ENCODE peak calls at places on chromosomes 16 and 17, in eight cellular contexts. One of them, this sample, is unnamed. For H3K36me3, the result is how much of the 10 kb centered on the place peaks cover.

GRCh38 chr16:2481676-2482075 is 6.7 kb downstream of the TBC1D24 start:
- DNase-seq in H1: no peak
- DNase-seq in left ventricle myocardium inferior: no peak
- DNase-seq in transverse colon: no peak
- DNase-seq in upper lobe of right lung: no peak
- DNase-seq in IMR-90: no peak
- DNase-seq in prostate gland: no peak
- DNase-seq in tibial artery: no peak
- DNase-seq in this sample: peak

GRCh38 chr16:87226926-87227650 is 90.1 kb downstream of the C16orf95 start:
- DNase-seq in H1: no peak
- DNase-seq in left ventricle myocardium inferior: no peak
- DNase-seq in transverse colon: no peak
- DNase-seq in upper lobe of right lung: no peak
- DNase-seq in IMR-90: peak
- DNase-seq in prostate gland: no peak
- DNase-seq in tibial artery: peak
- DNase-seq in this sample: no peak

GRCh38 chr17:72311004-72311403 is 190.2 kb downstream of the SOX9 start:
- DNase-seq in H1: no peak
- DNase-seq in left ventricle myocardium inferior: no peak
- DNase-seq in transverse colon: no peak
- DNase-seq in upper lobe of right lung: no peak
- DNase-seq in IMR-90: no peak
- DNase-seq in prostate gland: no peak
- DNase-seq in tibial artery: no peak
- DNase-seq in this sample: no peak

GRCh38 chr16:65463652-65464260 is 341.9 kb upstream of the CDH11 start:
- DNase-seq in H1: no peak
- DNase-seq in left ventricle myocardium inferior: no peak
- DNase-seq in transverse colon: no peak
- DNase-seq in upper lobe of right lung: no peak
- DNase-seq in IMR-90: no peak
- DNase-seq in prostate gland: no peak
- DNase-seq in tibial artery: no peak
- DNase-seq in this sample: no peak

GRCh38 chr16:69182730-69183416 is 4.1 kb upstream of the SNTB2 start:
- DNase-seq in H1: no peak
- DNase-seq in left ventricle myocardium inferior: no peak
- DNase-seq in transverse colon: no peak
- DNase-seq in upper lobe of right lung: no peak
- DNase-seq in IMR-90: no peak
- DNase-seq in prostate gland: peak
- DNase-seq in tibial artery: no peak
- DNase-seq in this sample: no peak

GRCh38 chr17:34009946-34010345 is 245.1 kb upstream of the CCL2 start:
- DNase-seq in H1: no peak
- DNase-seq in left ventricle myocardium inferior: no peak
- DNase-seq in transverse colon: no peak
- DNase-seq in upper lobe of right lung: no peak
- DNase-seq in IMR-90: no peak
- DNase-seq in prostate gland: no peak
- DNase-seq in tibial artery: no peak
- DNase-seq in this sample: no peak

GRCh38 chr16:72937916-72938315 is 110.0 kb downstream of the ZFHX3 start:
- DNase-seq in H1: no peak
- DNase-seq in left ventricle myocardium inferior: no peak
- DNase-seq in transverse colon: no peak
- DNase-seq in upper lobe of right lung: no peak
- DNase-seq in IMR-90: no peak
- DNase-seq in prostate gland: no peak
- DNase-seq in tibial artery: no peak
- DNase-seq in this sample: peak

GRCh38 chr17:8133398-8133797 is 9.5 kb upstream of the HES7 start:
- DNase-seq in H1: no peak
- DNase-seq in left ventricle myocardium inferior: no peak
- DNase-seq in transverse colon: no peak
- DNase-seq in upper lobe of right lung: no peak
- DNase-seq in IMR-90: no peak
- DNase-seq in prostate gland: no peak
- DNase-seq in tibial artery: no peak
- DNase-seq in this sample: no peak

GRCh38 chr16:287298-287811 is 4.4 kb downstream of the PDIA2 start:
- DNase-seq in H1: no peak
- DNase-seq in left ventricle myocardium inferior: no peak
- DNase-seq in transverse colon: no peak
- DNase-seq in upper lobe of right lung: no peak
- DNase-seq in IMR-90: no peak
- DNase-seq in prostate gland: no peak
- DNase-seq in tibial artery: no peak
- DNase-seq in this sample: no peak

GRCh38 chr17:82338858-82339633 is 5.5 kb upstream of the SECTM1 start:
- DNase-seq in H1: no peak
- DNase-seq in left ventricle myocardium inferior: no peak
- DNase-seq in transverse colon: peak
- DNase-seq in upper lobe of right lung: no peak
- DNase-seq in IMR-90: peak
- DNase-seq in prostate gland: peak
- DNase-seq in tibial artery: no peak
- DNase-seq in this sample: peak

GRCh38 chr16:25106567-25107465 is 4.7 kb upstream of the LCMT1 start:
- DNase-seq in H1: peak
- DNase-seq in left ventricle myocardium inferior: peak
- DNase-seq in transverse colon: peak
- DNase-seq in upper lobe of right lung: peak
- DNase-seq in IMR-90: peak
- DNase-seq in prostate gland: peak
- DNase-seq in tibial artery: peak
- DNase-seq in this sample: peak

GRCh38 chr17:82836823-82837357 is 2.9 kb downstream of the ZNF750 start:
- DNase-seq in H1: no peak
- DNase-seq in left ventricle myocardium inferior: no peak
- DNase-seq in transverse colon: no peak
- DNase-seq in upper lobe of right lung: peak
- DNase-seq in IMR-90: no peak
- DNase-seq in prostate gland: no peak
- DNase-seq in tibial artery: no peak
- DNase-seq in this sample: no peak

GRCh38 chr16:14121135-14121534 is 50.0 kb downstream of the MRTFB start:
- DNase-seq in H1: no peak
- DNase-seq in left ventricle myocardium inferior: no peak
- DNase-seq in transverse colon: no peak
- DNase-seq in upper lobe of right lung: no peak
- DNase-seq in IMR-90: no peak
- DNase-seq in prostate gland: no peak
- DNase-seq in tibial artery: no peak
- DNase-seq in this sample: no peak

GRCh38 chr17:40514013-40514875 is 12.8 kb upstream of the TNS4 start:
- DNase-seq in H1: no peak
- DNase-seq in left ventricle myocardium inferior: no peak
- DNase-seq in transverse colon: no peak
- DNase-seq in upper lobe of right lung: peak
- DNase-seq in IMR-90: no peak
- DNase-seq in prostate gland: no peak
- DNase-seq in tibial artery: peak
- DNase-seq in this sample: no peak

GRCh38 chr16:87968541-87968940 is 17.3 kb downstream of the BANP start:
- DNase-seq in H1: no peak
- DNase-seq in left ventricle myocardium inferior: no peak
- DNase-seq in transverse colon: no peak
- DNase-seq in upper lobe of right lung: no peak
- DNase-seq in IMR-90: peak
- DNase-seq in prostate gland: no peak
- DNase-seq in tibial artery: no peak
- DNase-seq in this sample: no peak

GRCh38 chr16:85556456-85557082 is 56.6 kb upstream of the GSE1 start:
- DNase-seq in H1: no peak
- DNase-seq in left ventricle myocardium inferior: no peak
- DNase-seq in transverse colon: peak
- DNase-seq in upper lobe of right lung: peak
- DNase-seq in IMR-90: no peak
- DNase-seq in prostate gland: peak
- DNase-seq in tibial artery: peak
- DNase-seq in this sample: peak

GRCh38 chr16:62545039-62545438 is 508.8 kb upstream of the CDH8 start:
- DNase-seq in H1: no peak
- DNase-seq in left ventricle myocardium inferior: no peak
- DNase-seq in transverse colon: no peak
- DNase-seq in upper lobe of right lung: no peak
- DNase-seq in IMR-90: no peak
- DNase-seq in prostate gland: no peak
- DNase-seq in tibial artery: no peak
- DNase-seq in this sample: no peak

GRCh38 chr16:82138478-82139285 is 31.3 kb downstream of the MPHOSPH6 start:
- DNase-seq in H1: no peak
- DNase-seq in left ventricle myocardium inferior: no peak
- DNase-seq in transverse colon: no peak
- DNase-seq in upper lobe of right lung: no peak
- DNase-seq in IMR-90: no peak
- DNase-seq in prostate gland: no peak
- DNase-seq in tibial artery: no peak
- DNase-seq in this sample: no peak

GRCh38 chr17:69909389-69909788 is 165.6 kb upstream of the KCNJ16 start:
- DNase-seq in H1: no peak
- DNase-seq in left ventricle myocardium inferior: no peak
- DNase-seq in transverse colon: no peak
- DNase-seq in upper lobe of right lung: no peak
- DNase-seq in IMR-90: no peak
- DNase-seq in prostate gland: no peak
- DNase-seq in tibial artery: no peak
- DNase-seq in this sample: no peak

DNA sequence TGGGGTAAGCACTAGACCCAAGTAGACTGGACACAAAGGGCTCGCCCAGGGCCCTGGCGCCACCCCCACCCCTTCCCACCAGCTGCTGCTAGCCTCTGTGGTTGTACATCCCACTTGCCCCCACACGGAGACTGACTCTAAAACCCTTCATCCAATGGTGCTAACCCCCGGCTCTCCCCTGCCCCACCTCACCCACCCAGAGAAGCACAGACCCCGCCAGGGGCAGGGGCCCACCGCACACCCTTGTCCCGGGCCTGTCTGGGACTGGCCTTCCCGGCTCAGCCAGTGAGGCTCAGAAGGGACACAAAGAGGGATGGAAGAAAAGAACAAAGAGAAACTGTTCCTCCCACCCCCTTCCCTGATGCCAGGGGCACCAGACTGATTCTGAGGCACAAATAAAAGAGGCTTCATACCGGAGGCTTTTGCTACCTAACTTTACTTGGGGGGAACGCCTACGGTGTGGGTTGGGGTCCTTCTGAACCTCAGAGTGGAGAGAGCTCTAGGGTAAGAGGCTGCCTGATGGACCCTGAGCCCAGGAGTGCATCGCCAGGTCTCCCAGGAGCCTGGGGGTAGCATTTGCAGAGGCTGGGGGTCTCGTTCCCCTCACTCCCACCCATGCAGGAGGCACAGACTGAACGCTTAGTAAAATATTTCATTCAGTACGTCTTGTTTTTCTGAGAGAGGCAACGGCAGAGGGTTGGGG is 8.2 kb downstream of the CORO6 start:
- DNase-seq in H1: no peak
- DNase-seq in left ventricle myocardium inferior: no peak
- DNase-seq in transverse colon: no peak
- DNase-seq in upper lobe of right lung: no peak
- DNase-seq in IMR-90: no peak
- DNase-seq in prostate gland: no peak
- DNase-seq in tibial artery: no peak
- DNase-seq in this sample: no peak
- H3K36me3 ChIP-seq in H1: under half
- H3K36me3 ChIP-seq in left ventricle myocardium inferior: under half
- H3K36me3 ChIP-seq in transverse colon: under half
- H3K36me3 ChIP-seq in upper lobe of right lung: under half
- H3K36me3 ChIP-seq in IMR-90: under half
- H3K36me3 ChIP-seq in prostate gland: under half
- H3K36me3 ChIP-seq in tibial artery: under half
- H3K36me3 ChIP-seq in this sample: under half

DNA sequence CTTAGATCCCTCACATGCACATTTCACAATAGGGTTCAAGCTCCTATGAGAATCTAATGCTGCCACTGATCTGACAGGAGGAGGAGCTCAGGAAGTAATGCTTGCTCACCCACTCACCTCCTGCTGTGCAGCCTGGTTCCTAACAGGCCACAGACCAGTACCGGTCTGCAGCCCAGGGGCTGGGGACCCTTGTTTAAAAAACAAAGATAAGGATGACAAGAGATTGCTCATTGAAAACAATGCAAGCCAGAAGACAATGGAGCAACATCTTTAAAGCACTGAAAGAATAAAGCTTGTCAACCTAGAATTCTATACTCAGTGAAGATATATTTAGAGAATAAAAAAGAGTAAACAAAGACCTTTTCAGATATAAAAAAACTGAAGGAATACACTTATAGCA is 22.8 kb upstream of the FA2H start:
- DNase-seq in H1: no peak
- DNase-seq in left ventricle myocardium inferior: no peak
- DNase-seq in transverse colon: no peak
- DNase-seq in upper lobe of right lung: no peak
- DNase-seq in IMR-90: no peak
- DNase-seq in prostate gland: no peak
- DNase-seq in tibial artery: no peak
- DNase-seq in this sample: no peak
- H3K4me3 ChIP-seq in H1: no peak
- H3K4me3 ChIP-seq in left ventricle myocardium inferior: no peak
- H3K4me3 ChIP-seq in transverse colon: no peak
- H3K4me3 ChIP-seq in upper lobe of right lung: no peak
- H3K4me3 ChIP-seq in IMR-90: no peak
- H3K4me3 ChIP-seq in prostate gland: no peak
- H3K4me3 ChIP-seq in tibial artery: no peak
- H3K4me3 ChIP-seq in this sample: no peak

GRCh38 chr16:67701420-67701819 is 17.7 kb downstream of the GFOD2 start:
- DNase-seq in H1: no peak
- DNase-seq in left ventricle myocardium inferior: no peak
- DNase-seq in transverse colon: no peak
- DNase-seq in upper lobe of right lung: no peak
- DNase-seq in IMR-90: no peak
- DNase-seq in prostate gland: no peak
- DNase-seq in tibial artery: no peak
- DNase-seq in this sample: no peak
- H3K36me3 ChIP-seq in H1: under half
- H3K36me3 ChIP-seq in left ventricle myocardium inferior: under half
- H3K36me3 ChIP-seq in transverse colon: under half
- H3K36me3 ChIP-seq in upper lobe of right lung: under half
- H3K36me3 ChIP-seq in IMR-90: under half
- H3K36me3 ChIP-seq in prostate gland: under half
- H3K36me3 ChIP-seq in tibial artery: under half
- H3K36me3 ChIP-seq in this sample: under half

DNA sequence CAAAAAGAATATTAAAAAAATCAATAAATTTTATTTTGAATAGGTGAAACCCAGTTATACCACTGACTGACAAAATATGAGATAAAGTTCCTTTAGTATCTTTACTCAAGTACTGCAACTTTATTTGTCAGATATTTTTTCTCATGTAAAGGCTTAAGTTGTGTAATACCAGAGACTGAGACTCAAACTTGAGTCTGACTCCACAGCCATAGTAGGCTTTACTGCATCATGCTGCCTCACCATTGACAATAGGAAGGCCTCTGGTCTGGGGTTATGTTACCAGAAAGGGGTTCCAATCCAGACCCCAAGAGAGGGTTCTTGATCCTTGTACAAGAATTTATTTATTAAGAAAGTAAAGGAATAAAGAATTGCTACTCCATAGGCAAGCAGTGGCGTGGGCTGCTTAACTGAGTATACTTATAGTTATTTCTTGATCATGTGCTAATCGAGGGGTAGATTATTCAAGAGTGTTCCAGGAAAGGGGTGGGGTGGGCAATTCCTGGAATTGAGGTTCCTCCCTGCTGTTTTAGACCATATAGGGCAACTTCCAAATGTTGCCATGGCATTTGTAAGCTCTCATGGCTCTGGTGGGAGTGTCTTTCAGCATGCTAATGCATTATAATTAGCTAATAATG is 187.4 kb upstream of the WSB1 start:
- DNase-seq in H1: no peak
- DNase-seq in left ventricle myocardium inferior: no peak
- DNase-seq in transverse colon: no peak
- DNase-seq in upper lobe of right lung: no peak
- DNase-seq in IMR-90: no peak
- DNase-seq in prostate gland: no peak
- DNase-seq in tibial artery: no peak
- DNase-seq in this sample: no peak
- H3K4me3 ChIP-seq in H1: no peak
- H3K4me3 ChIP-seq in left ventricle myocardium inferior: no peak
- H3K4me3 ChIP-seq in transverse colon: no peak
- H3K4me3 ChIP-seq in upper lobe of right lung: no peak
- H3K4me3 ChIP-seq in IMR-90: no peak
- H3K4me3 ChIP-seq in prostate gland: no peak
- H3K4me3 ChIP-seq in tibial artery: no peak
- H3K4me3 ChIP-seq in this sample: no peak

This sample was measured in kidney.